ENCODE peak calls at places on chromosome 22, in four cellular contexts. U, E, V and K are unnamed samples.

GRCh38 chr22:26174280-26174679 is 5.0 kb downstream of the SEZ6L start:
- DNase-seq in U (no peak), V (peak; percentile 48), E (no peak), K (no peak)

GRCh38 chr22:43298062-43298801 is 44.9 kb downstream of the SCUBE1 start:
- DNase-seq in U (no peak), V (no peak), E (no peak), K (no peak)

GRCh38 chr22:22941831-22942510 is 54.4 kb downstream of the IGLL5 start:
- DNase-seq in E (no peak), V (no peak), U (no peak), K (peak; percentile 46)

GRCh38 chr22:46267431-46268279 is at the start of gene TTC38:
- DNase-seq in V (no peak), E (peak; percentile 68), U (no peak), K (peak; percentile 58)

GRCh38 chr22:46626911-46627805 is 7.0 kb downstream of the GRAMD4 start:
- DNase-seq in E (no peak), V (no peak), U (no peak), K (no peak)

GRCh38 chr22:46251816-46252380 is 1.8 kb upstream of the CDPF1 start:
- DNase-seq in U (no peak), V (no peak), E (no peak), K (no peak)

GRCh38 chr22:43276311-43276710 is 66.9 kb downstream of the SCUBE1 start:
- DNase-seq in U (no peak), E (no peak), V (no peak), K (no peak)

GRCh38 chr22:27715078-27715477 is 86.5 kb downstream of the MN1 start:
- DNase-seq in U (no peak), V (no peak), E (no peak), K (peak; percentile 56)

GRCh38 chr22:17131686-17132085 is 10.5 kb upstream of the TMEM121B start:
- DNase-seq in V (no peak), U (no peak), E (no peak), K (no peak)

GRCh38 chr22:45968751-45969413 is 8.1 kb downstream of the WNT7B start:
- DNase-seq in V (no peak), E (no peak), U (no peak), K (no peak)

GRCh38 chr22:39596601-39597000 is 26.0 kb downstream of the CACNA1I start:
- DNase-seq in E (no peak), V (no peak), U (no peak), K (no peak)

GRCh38 chr22:50529416-50530279 is at the start of gene TYMP:
- DNase-seq in E (no peak), U (no peak), V (no peak), K (peak; percentile 78)